ENCODE peak calls at places on chromosomes 6 and 20, in seven cellular contexts. G is heart right ventricle, L is PC-3, N is heart left ventricle, O is esophagus squamous epithelium, V is right lobe of liver, X is HFFc6. W is an unnamed sample.

GRCh38 chr20:16476032-16476431 is 97.2 kb downstream of the KIF16B start:
- DNase-seq in G (no peak), L (peak; percentile 86), N (no peak), O (no peak), V (no peak), X (peak; percentile 30), W (no peak)

GRCh38 chr20:14568701-14569100 is 231.3 kb upstream of the FLRT3 start:
- DNase-seq in G (no peak), L (no peak), N (no peak), O (no peak), V (no peak), X (no peak), W (no peak)

GRCh38 chr6:157800420-157801237 is 22.4 kb upstream of the SNX9 start:
- DNase-seq in G (no peak), L (peak; percentile 57), N (no peak), O (no peak), V (no peak), X (peak; percentile 47), W (no peak)

GRCh38 chr6:170186006-170186908 is 104.6 kb downstream of the DLL1 start:
- DNase-seq in G (no peak), L (no peak), N (no peak), O (no peak), V (no peak), X (no peak), W (no peak)

GRCh38 chr20:40317156-40317790 is 371.8 kb downstream of the MAFB start:
- DNase-seq in G (no peak), L (no peak), N (no peak), O (no peak), V (no peak), X (no peak), W (no peak)

GRCh38 chr6:30006170-30007131 is 54.6 kb upstream of the POLR1H start:
- DNase-seq in G (peak; percentile 52), L (no peak), N (peak; percentile 53), O (no peak), V (peak; percentile 59), X (no peak), W (no peak)

GRCh38 chr6:4814212-4814611 is 38.0 kb downstream of the CDYL start:
- DNase-seq in G (no peak), L (no peak), N (no peak), O (no peak), V (no peak), X (no peak), W (no peak)

GRCh38 chr20:32675223-32675975 is 1.7 kb upstream of the C20orf203 start:
- DNase-seq in G (no peak), L (no peak), N (no peak), O (no peak), V (no peak), X (no peak), W (no peak)

GRCh38 chr6:170223718-170224693 is 66.9 kb downstream of the DLL1 start:
- DNase-seq in G (peak; percentile 2), L (no peak), N (no peak), O (no peak), V (peak; percentile 50), X (no peak), W (no peak)

DNA sequence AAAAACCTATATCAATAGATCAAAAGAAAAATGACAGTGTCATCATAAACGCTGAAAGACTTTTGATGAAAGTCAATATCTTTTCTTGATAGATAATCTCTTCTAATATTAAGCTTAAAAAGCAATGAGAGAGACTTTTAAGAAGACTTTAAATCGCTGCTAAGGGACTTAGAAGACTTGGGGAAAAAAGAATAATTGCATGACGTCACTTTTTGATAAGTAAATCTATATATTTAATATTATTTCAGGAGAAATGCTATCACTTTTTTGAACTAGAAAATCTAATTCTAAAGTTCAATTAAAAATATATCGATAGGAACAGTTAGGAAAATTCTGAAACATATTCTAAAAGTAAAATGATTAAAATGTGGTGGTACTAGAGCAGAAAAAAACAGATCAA is 78.7 kb upstream of the TSHZ2 start:
- DNase-seq in G (no peak), L (no peak), N (no peak), O (no peak), V (no peak), X (no peak), W (no peak)
- TF ChIP-seq CTCF in G (no peak), L (no peak), N (no peak), O (no peak), V (no peak), X (no peak), W (no peak)

GRCh38 chr6:125192610-125192930 is 39.0 kb downstream of the TPD52L1 start:
- DNase-seq in G (no peak), L (no peak), N (no peak), O (no peak), V (no peak), X (no peak), W (no peak)
- TF ChIP-seq CTCF in G (no peak), L (peak; percentile 29), N (no peak), O (no peak), V (no peak), X (peak; percentile 40), W (no peak)

GRCh38 chr6:75076009-75076408 is 129.8 kb downstream of the COL12A1 start:
- DNase-seq in G (no peak), L (no peak), N (no peak), O (no peak), V (no peak), X (no peak), W (no peak)

GRCh38 chr6:75065524-75065923 is 140.3 kb downstream of the COL12A1 start:
- DNase-seq in G (peak; percentile 9), L (no peak), N (no peak), O (no peak), V (no peak), X (no peak), W (no peak)

GRCh38 chr6:75070244-75070643 is 135.6 kb downstream of the COL12A1 start:
- DNase-seq in G (no peak), L (no peak), N (no peak), O (no peak), V (no peak), X (no peak), W (no peak)
- TF ChIP-seq CTCF in G (no peak), L (no peak), N (no peak), O (no peak), V (no peak), X (peak; percentile 51), W (no peak)

GRCh38 chr6:32952817-32953739 is at the start of gene HLA-DMA:
- DNase-seq in G (peak; percentile 92), L (peak; percentile 96), N (peak; percentile 89), O (peak; percentile 51), V (peak; percentile 78), X (peak; percentile 98), W (peak; percentile 65)

GRCh38 chr6:32947552-32948465 is 5.1 kb downstream of the HLA-DMA start:
- DNase-seq in G (no peak), L (peak; percentile 75), N (no peak), O (no peak), V (no peak), X (peak; percentile 44), W (no peak)

GRCh38 chr6:32950010-32950409 is 2.9 kb downstream of the HLA-DMA start:
- DNase-seq in G (no peak), L (no peak), N (no peak), O (no peak), V (no peak), X (no peak), W (no peak)

GRCh38 chr6:32949113-32949512 is 3.8 kb downstream of the HLA-DMA start:
- DNase-seq in G (no peak), L (no peak), N (no peak), O (no peak), V (no peak), X (no peak), W (no peak)

GRCh38 chr6:32950449-32950848 is 2.4 kb downstream of the HLA-DMA start:
- DNase-seq in G (no peak), L (no peak), N (no peak), O (no peak), V (no peak), X (no peak), W (no peak)
- TF ChIP-seq CTCF in G (no peak), L (no peak), N (no peak), O (no peak), V (no peak), X (no peak), W (no peak)

DNA sequence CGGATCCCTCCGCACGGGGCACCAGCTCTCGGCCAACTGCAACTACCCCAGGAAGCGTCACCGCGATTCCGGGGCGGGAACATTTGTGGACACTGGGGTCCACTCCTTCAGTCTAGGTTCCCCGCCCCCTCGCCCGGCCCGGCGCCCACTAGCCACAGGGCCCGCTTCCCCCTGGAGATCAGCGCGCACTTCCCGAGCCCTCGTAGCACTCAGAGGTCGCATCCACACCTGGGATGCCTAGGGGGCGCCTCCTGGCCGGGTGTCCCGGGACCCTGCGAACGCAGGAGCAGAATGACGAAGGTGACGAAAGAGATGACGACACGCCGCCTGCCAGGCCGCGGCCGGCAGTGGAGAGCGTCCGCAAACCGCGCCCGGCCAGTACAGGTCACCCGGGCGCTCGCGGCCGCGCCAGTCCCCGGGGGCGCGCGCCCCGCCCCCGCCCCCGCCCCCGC is 309 bp upstream of the AIG1 start:
- DNase-seq in G (peak; percentile 83), L (peak; percentile 67), N (peak; percentile 82), O (peak; percentile 48), V (peak; percentile 92), X (peak; percentile 82), W (peak; percentile 74)
- TF ChIP-seq CTCF in G (peak; percentile 6), L (peak; percentile 20), N (peak; percentile 17), O (no peak), V (peak; percentile 11), X (peak; percentile 53), W (no peak)

GRCh38 chr6:136846046-136846445 is 23.7 kb downstream of the PEX7 start:
- DNase-seq in G (peak; percentile 18), L (peak; percentile 64), N (no peak), O (no peak), V (no peak), X (peak; percentile 46), W (no peak)
- TF ChIP-seq CTCF in G (peak; percentile 72), L (peak; percentile 62), N (peak; percentile 62), O (peak; percentile 49), V (peak; percentile 81), X (peak; percentile 92), W (no peak)

W was measured in activated B cell treated with CpG ODN at 0.5 μM for 24 hours.